ENCODE peak calls at places on chromosomes 2 and 18, in six cellular contexts. One of them, this sample, is unnamed.

GRCh38 chr2:20599001-20599600 is 51.8 kb downstream of the HS1BP3 start:
- DNase-seq in neuronal stem cell: no peak
- DNase-seq in endodermal cell: peak
- DNase-seq in Peyer's patch: no peak
- DNase-seq in heart right ventricle: peak
- DNase-seq in right atrium auricular region: no peak
- DNase-seq in this sample: no peak

GRCh38 chr2:150389487-150389886 is 98.0 kb downstream of the RND3 start:
- DNase-seq in neuronal stem cell: no peak
- DNase-seq in endodermal cell: no peak
- DNase-seq in Peyer's patch: no peak
- DNase-seq in heart right ventricle: no peak
- DNase-seq in right atrium auricular region: no peak
- DNase-seq in this sample: no peak

GRCh38 chr2:178208817-178209216 is 14.5 kb downstream of the OSBPL6 start:
- DNase-seq in neuronal stem cell: no peak
- DNase-seq in endodermal cell: no peak
- DNase-seq in Peyer's patch: no peak
- DNase-seq in heart right ventricle: no peak
- DNase-seq in right atrium auricular region: no peak
- DNase-seq in this sample: no peak

GRCh38 chr2:109699646-109700045 is 85.5 kb downstream of the SOWAHC start:
- DNase-seq in neuronal stem cell: no peak
- DNase-seq in endodermal cell: peak
- DNase-seq in Peyer's patch: no peak
- DNase-seq in heart right ventricle: no peak
- DNase-seq in right atrium auricular region: no peak
- DNase-seq in this sample: no peak

GRCh38 chr2:27762951-27763906 is 8.3 kb upstream of the MRPL33 start:
- DNase-seq in neuronal stem cell: no peak
- DNase-seq in endodermal cell: no peak
- DNase-seq in Peyer's patch: no peak
- DNase-seq in heart right ventricle: no peak
- DNase-seq in right atrium auricular region: no peak
- DNase-seq in this sample: no peak

GRCh38 chr2:181678033-181678586 is 2.2 kb downstream of the NEUROD1 start:
- DNase-seq in neuronal stem cell: peak
- DNase-seq in endodermal cell: peak
- DNase-seq in Peyer's patch: no peak
- DNase-seq in heart right ventricle: peak
- DNase-seq in right atrium auricular region: no peak
- DNase-seq in this sample: no peak

GRCh38 chr2:237996041-237996593 is 29.3 kb downstream of the UBE2F start:
- DNase-seq in neuronal stem cell: no peak
- DNase-seq in endodermal cell: no peak
- DNase-seq in Peyer's patch: no peak
- DNase-seq in heart right ventricle: no peak
- DNase-seq in right atrium auricular region: no peak
- DNase-seq in this sample: no peak

GRCh38 chr18:79626905-79627749 is 52.5 kb upstream of the CTDP1 start:
- DNase-seq in neuronal stem cell: no peak
- DNase-seq in endodermal cell: no peak
- DNase-seq in Peyer's patch: no peak
- DNase-seq in heart right ventricle: no peak
- DNase-seq in right atrium auricular region: no peak
- DNase-seq in this sample: no peak

GRCh38 chr2:71212336-71212735 is 14.6 kb downstream of the PAIP2B start:
- DNase-seq in neuronal stem cell: no peak
- DNase-seq in endodermal cell: no peak
- DNase-seq in Peyer's patch: no peak
- DNase-seq in heart right ventricle: no peak
- DNase-seq in right atrium auricular region: no peak
- DNase-seq in this sample: no peak

GRCh38 chr2:35503738-35504160 is 851.8 kb upstream of the CRIM1 start:
- DNase-seq in neuronal stem cell: no peak
- DNase-seq in endodermal cell: no peak
- DNase-seq in Peyer's patch: no peak
- DNase-seq in heart right ventricle: no peak
- DNase-seq in right atrium auricular region: no peak
- DNase-seq in this sample: no peak

GRCh38 chr2:137960223-137960622 is 4.0 kb upstream of the HNMT start:
- DNase-seq in neuronal stem cell: no peak
- DNase-seq in endodermal cell: no peak
- DNase-seq in Peyer's patch: no peak
- DNase-seq in heart right ventricle: no peak
- DNase-seq in right atrium auricular region: no peak
- DNase-seq in this sample: no peak

GRCh38 chr2:131155208-131155855 is 50.2 kb downstream of the PLEKHB2 start:
- DNase-seq in neuronal stem cell: no peak
- DNase-seq in endodermal cell: no peak
- DNase-seq in Peyer's patch: no peak
- DNase-seq in heart right ventricle: no peak
- DNase-seq in right atrium auricular region: no peak
- DNase-seq in this sample: no peak

GRCh38 chr2:59993721-59994120 is 559.7 kb downstream of the BCL11A start:
- DNase-seq in neuronal stem cell: no peak
- DNase-seq in endodermal cell: no peak
- DNase-seq in Peyer's patch: no peak
- DNase-seq in heart right ventricle: no peak
- DNase-seq in right atrium auricular region: no peak
- DNase-seq in this sample: no peak

GRCh38 chr2:78817430-78817829 is 208.1 kb upstream of the REG3G start:
- DNase-seq in neuronal stem cell: no peak
- DNase-seq in endodermal cell: no peak
- DNase-seq in Peyer's patch: no peak
- DNase-seq in heart right ventricle: no peak
- DNase-seq in right atrium auricular region: no peak
- DNase-seq in this sample: no peak

GRCh38 chr2:36683002-36683401 is 13.5 kb upstream of the VIT start:
- DNase-seq in neuronal stem cell: no peak
- DNase-seq in endodermal cell: no peak
- DNase-seq in Peyer's patch: no peak
- DNase-seq in heart right ventricle: no peak
- DNase-seq in right atrium auricular region: no peak
- DNase-seq in this sample: no peak
- H3K27ac ChIP-seq in neuronal stem cell: no peak
- H3K27ac ChIP-seq in endodermal cell: no peak
- H3K27ac ChIP-seq in Peyer's patch: no peak
- H3K27ac ChIP-seq in heart right ventricle: no peak
- H3K27ac ChIP-seq in right atrium auricular region: no peak
- H3K27ac ChIP-seq in this sample: no peak

GRCh38 chr2:33236457-33236856 is 240.0 kb upstream of the RASGRP3 start:
- DNase-seq in neuronal stem cell: no peak
- DNase-seq in endodermal cell: no peak
- DNase-seq in Peyer's patch: no peak
- DNase-seq in heart right ventricle: no peak
- DNase-seq in right atrium auricular region: no peak
- DNase-seq in this sample: no peak
- H3K27ac ChIP-seq in neuronal stem cell: no peak
- H3K27ac ChIP-seq in endodermal cell: no peak
- H3K27ac ChIP-seq in Peyer's patch: no peak
- H3K27ac ChIP-seq in heart right ventricle: no peak
- H3K27ac ChIP-seq in right atrium auricular region: no peak
- H3K27ac ChIP-seq in this sample: no peak

DNA sequence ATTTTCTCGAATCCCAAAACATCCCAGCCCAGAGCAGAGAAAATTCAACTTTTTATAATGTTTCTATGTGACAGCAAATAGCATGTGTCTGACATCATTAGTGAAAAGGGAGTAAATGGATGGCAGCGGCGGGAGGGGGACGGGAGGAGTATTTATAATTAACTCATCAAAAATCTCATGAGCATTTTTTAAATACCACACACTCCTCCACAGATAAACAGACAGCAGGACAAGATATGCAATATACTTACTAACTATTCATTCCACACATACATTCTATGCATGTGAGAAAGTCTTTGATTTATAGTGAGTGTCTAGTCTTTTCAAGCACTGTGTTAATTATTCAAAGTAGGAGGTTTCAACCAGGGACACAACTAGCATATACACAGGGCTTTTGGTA is 107.6 kb downstream of the LRP2 start:
- DNase-seq in neuronal stem cell: no peak
- DNase-seq in endodermal cell: no peak
- DNase-seq in Peyer's patch: no peak
- DNase-seq in heart right ventricle: no peak
- DNase-seq in right atrium auricular region: no peak
- DNase-seq in this sample: no peak
- H3K27ac ChIP-seq in neuronal stem cell: no peak
- H3K27ac ChIP-seq in endodermal cell: no peak
- H3K27ac ChIP-seq in Peyer's patch: no peak
- H3K27ac ChIP-seq in heart right ventricle: no peak
- H3K27ac ChIP-seq in right atrium auricular region: no peak
- H3K27ac ChIP-seq in this sample: no peak

DNA sequence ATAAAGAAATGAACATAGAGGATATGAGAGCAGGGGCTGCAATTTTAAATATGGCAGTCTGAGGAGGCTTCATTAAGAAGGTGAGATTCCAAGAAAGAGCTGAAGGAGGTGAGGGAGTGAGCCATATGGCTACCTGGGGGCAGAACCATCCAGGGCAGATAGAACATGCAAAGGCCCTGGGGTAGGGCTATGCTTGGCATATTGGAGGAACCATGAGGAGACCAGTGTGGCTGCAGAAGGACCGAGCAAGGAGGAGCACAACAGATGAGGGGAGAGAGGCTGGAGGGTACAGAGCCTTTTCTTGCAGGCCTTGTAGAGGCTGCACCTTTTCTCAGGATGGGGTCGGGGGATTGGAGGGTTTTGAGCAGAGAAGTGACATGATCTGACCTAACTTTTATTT is 69.5 kb upstream of the GATA6 start:
- DNase-seq in neuronal stem cell: no peak
- DNase-seq in endodermal cell: no peak
- DNase-seq in Peyer's patch: no peak
- DNase-seq in heart right ventricle: no peak
- DNase-seq in right atrium auricular region: no peak
- DNase-seq in this sample: no peak
- H3K27ac ChIP-seq in neuronal stem cell: no peak
- H3K27ac ChIP-seq in endodermal cell: no peak
- H3K27ac ChIP-seq in Peyer's patch: no peak
- H3K27ac ChIP-seq in heart right ventricle: no peak
- H3K27ac ChIP-seq in right atrium auricular region: no peak
- H3K27ac ChIP-seq in this sample: no peak

DNA sequence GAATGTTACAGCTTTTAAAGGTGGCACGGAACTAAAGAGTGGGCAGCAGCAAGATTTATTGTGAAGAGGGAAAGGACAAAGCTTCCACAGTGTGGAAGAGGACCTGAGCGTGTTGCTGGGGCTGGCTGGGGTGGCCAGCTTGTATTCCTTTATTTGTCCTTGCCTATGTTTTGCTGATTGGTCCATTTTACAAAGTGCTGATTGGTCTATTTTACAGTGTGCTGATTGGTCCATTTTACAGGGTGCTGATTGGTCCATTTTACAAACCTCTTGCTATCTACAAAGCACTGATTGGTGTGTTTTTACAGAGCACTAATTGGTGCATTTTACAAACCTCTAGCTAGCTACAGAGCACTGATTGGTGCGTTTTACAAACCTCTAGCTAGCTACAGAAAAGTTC is 109.7 kb upstream of the DDX18 start:
- DNase-seq in neuronal stem cell: no peak
- DNase-seq in endodermal cell: no peak
- DNase-seq in Peyer's patch: no peak
- DNase-seq in heart right ventricle: no peak
- DNase-seq in right atrium auricular region: no peak
- DNase-seq in this sample: no peak
- H3K27ac ChIP-seq in neuronal stem cell: no peak
- H3K27ac ChIP-seq in endodermal cell: no peak
- H3K27ac ChIP-seq in Peyer's patch: no peak
- H3K27ac ChIP-seq in heart right ventricle: no peak
- H3K27ac ChIP-seq in right atrium auricular region: no peak
- H3K27ac ChIP-seq in this sample: no peak